ENCODE peak calls at places on chromosomes 12 and 14, in eight cellular contexts. P, L, B, R, X, T, C and I are unnamed samples.

GRCh38 chr14:64942531-64943111 is at the start of gene GPX2:
- DNase-seq in P (no peak), L (peak; percentile 69), B (no peak), R (no peak), X (no peak), T (no peak), C (no peak), I (no peak)

GRCh38 chr14:69693145-69693544 is 73.8 kb upstream of the SRSF5 start:
- DNase-seq in P (no peak), L (no peak), B (peak; percentile 66), R (peak; percentile 28), X (no peak), T (no peak), C (peak; percentile 39), I (no peak)

GRCh38 chr12:121678721-121679300 is 9.4 kb upstream of the MORN3 start:
- DNase-seq in P (peak; percentile 36), L (peak; percentile 67), B (no peak), R (no peak), X (no peak), T (no peak), C (no peak), I (no peak)

GRCh38 chr12:100652488-100652887 is 79.0 kb downstream of the GAS2L3 start:
- DNase-seq in P (no peak), L (no peak), B (no peak), R (no peak), X (no peak), T (no peak), C (no peak), I (no peak)

GRCh38 chr14:28264306-28264705 is 502.3 kb upstream of the FOXG1 start:
- DNase-seq in P (no peak), L (no peak), B (no peak), R (no peak), X (no peak), T (no peak), C (no peak), I (no peak)

GRCh38 chr12:6326316-6326959 is 15.4 kb downstream of the TNFRSF1A start:
- DNase-seq in P (peak; percentile 67), L (peak; percentile 94), B (peak; percentile 68), R (peak; percentile 60), X (peak; percentile 78), T (no peak), C (no peak), I (no peak)

GRCh38 chr12:49105504-49106120 is 5.0 kb downstream of the LMBR1L start:
- DNase-seq in P (no peak), L (no peak), B (no peak), R (no peak), X (no peak), T (no peak), C (no peak), I (no peak)

GRCh38 chr14:86802726-86803125 is 1190.3 kb downstream of the GALC start:
- DNase-seq in P (no peak), L (no peak), B (peak; percentile 21), R (no peak), X (no peak), T (no peak), C (no peak), I (no peak)

GRCh38 chr12:28032811-28033537 is 60.4 kb upstream of the PTHLH start:
- DNase-seq in P (no peak), L (no peak), B (no peak), R (no peak), X (no peak), T (no peak), C (no peak), I (no peak)

GRCh38 chr14:20485900-20486299 is 16.7 kb downstream of the PNP start:
- DNase-seq in P (no peak), L (peak; percentile 23), B (no peak), R (no peak), X (no peak), T (no peak), C (no peak), I (no peak)

GRCh38 chr14:105477659-105478623 is 3.3 kb downstream of the CRIP2 start:
- DNase-seq in P (peak; percentile 53), L (no peak), B (no peak), R (no peak), X (no peak), T (no peak), C (no peak), I (no peak)

GRCh38 chr14:104723651-104724406 is at the start of gene ADSS1:
- DNase-seq in P (peak; percentile 85), L (peak; percentile 57), B (peak; percentile 39), R (peak; percentile 28), X (peak; percentile 98), T (no peak), C (peak; percentile 74), I (peak; percentile 55)

GRCh38 chr12:108352591-108352990 is 13.5 kb upstream of the CMKLR1 start:
- DNase-seq in P (no peak), L (no peak), B (no peak), R (no peak), X (no peak), T (no peak), C (no peak), I (no peak)

GRCh38 chr14:58100735-58101368 is 51.2 kb downstream of the ARMH4 start:
- DNase-seq in P (no peak), L (no peak), B (peak; percentile 81), R (no peak), X (no peak), T (peak; percentile 42), C (no peak), I (no peak)

GRCh38 chr12:41185946-41186345 is 2.2 kb upstream of the PDZRN4 start:
- DNase-seq in P (no peak), L (no peak), B (no peak), R (no peak), X (no peak), T (no peak), C (no peak), I (no peak)

GRCh38 chr12:67772276-67773169 is 124.0 kb downstream of the DYRK2 start:
- DNase-seq in P (no peak), L (peak; percentile 100), B (peak; percentile 60), R (no peak), X (peak; percentile 65), T (peak; percentile 43), C (no peak), I (peak; percentile 19)

GRCh38 chr14:100822921-100823320 is 3.0 kb upstream of the MEG3 start:
- DNase-seq in P (no peak), L (no peak), B (peak; percentile 33), R (no peak), X (no peak), T (no peak), C (no peak), I (no peak)

GRCh38 chr12:124855275-124855957 is 8.2 kb downstream of the SCARB1 start:
- DNase-seq in P (no peak), L (no peak), B (no peak), R (no peak), X (no peak), T (no peak), C (no peak), I (no peak)

GRCh38 chr12:78818487-78818886 is 46.1 kb upstream of the SYT1 start:
- DNase-seq in P (no peak), L (peak; percentile 47), B (peak; percentile 50), R (no peak), X (no peak), T (no peak), C (no peak), I (no peak)

GRCh38 chr14:33598582-33598981 is 352.3 kb downstream of the EGLN3 start:
- DNase-seq in P (no peak), L (no peak), B (no peak), R (no peak), X (peak; percentile 15), T (no peak), C (no peak), I (no peak)

GRCh38 chr12:26749781-26750180 is 83.2 kb downstream of the ITPR2 start:
- DNase-seq in P (no peak), L (no peak), B (no peak), R (no peak), X (no peak), T (no peak), C (no peak), I (no peak)

GRCh38 chr14:38073641-38074040 is 134.1 kb upstream of the SSTR1 start:
- DNase-seq in P (no peak), L (no peak), B (no peak), R (no peak), X (no peak), T (no peak), C (no peak), I (no peak)

GRCh38 chr14:92922155-92922735 is 705 bp upstream of the CHGA start:
- DNase-seq in P (no peak), L (no peak), B (no peak), R (no peak), X (no peak), T (no peak), C (no peak), I (no peak)
- H3K27ac ChIP-seq in P (no peak overlapping the region), L (no peak overlapping the region), B (no peak overlapping the region), R (no peak overlapping the region), X (peak overlapping the region; percentile 90), T (no peak overlapping the region), C (no peak overlapping the region), I (no peak overlapping the region)

GRCh38 chr12:19070341-19070740 is 59.2 kb upstream of the PLEKHA5 start:
- DNase-seq in P (no peak), L (no peak), B (no peak), R (no peak), X (no peak), T (no peak), C (no peak), I (no peak)
- H3K27ac ChIP-seq in P (no peak overlapping the region), L (no peak overlapping the region), B (no peak overlapping the region), R (no peak overlapping the region), X (no peak overlapping the region), T (no peak overlapping the region), C (no peak overlapping the region), I (no peak overlapping the region)

GRCh38 chr12:50926415-50926814 is 25.9 kb upstream of the HIGD1C start:
- DNase-seq in P (no peak), L (no peak), B (no peak), R (no peak), X (no peak), T (no peak), C (no peak), I (no peak)
- H3K27ac ChIP-seq in P (peak overlapping the region; percentile 53), L (no peak overlapping the region), B (no peak overlapping the region), R (no peak overlapping the region), X (peak overlapping the region; percentile 8), T (no peak overlapping the region), C (peak overlapping the region; percentile 96), I (peak overlapping the region; percentile 40)

GRCh38 chr14:76812093-76812421 is 625 bp downstream of the ANGEL1 start:
- DNase-seq in P (peak; percentile 17), L (peak; percentile 45), B (no peak), R (no peak), X (no peak), T (no peak), C (no peak), I (no peak)
- H3K27ac ChIP-seq in P (peak overlapping the region; percentile 77), L (no peak overlapping the region), B (peak overlapping the region; percentile 45), R (peak overlapping the region; percentile 55), X (peak overlapping the region; percentile 72), T (no peak overlapping the region), C (peak overlapping the region; percentile 87), I (peak overlapping the region; percentile 82)